ENCODE peak calls at places on chromosomes 5 and 9, in nine cellular contexts. L, H, C, I, O, K, Q, Z and E are unnamed samples.

GRCh38 chr9:68950689-68951088 is 63.2 kb downstream of the PRKACG start:
- DNase-seq in I (no peak), C (no peak), O (no peak), Q (no peak), H (no peak), K (no peak), L (no peak), Z (no peak), E (no peak)

GRCh38 chr5:37889612-37890317 is 49.9 kb upstream of the GDNF start:
- DNase-seq in L (no peak), I (no peak), K (peak), Z (no peak), H (no peak), O (no peak), C (peak), Q (no peak), E (no peak)

GRCh38 chr9:92455217-92455616 is 27.1 kb downstream of the ASPN start:
- DNase-seq in Q (no peak), H (peak), I (no peak), C (peak), K (no peak), O (no peak), L (no peak), Z (no peak), E (peak)

GRCh38 chr5:91378683-91379601 is 4.2 kb downstream of the ARRDC3 start:
- DNase-seq in I (no peak), H (no peak), L (no peak), Z (no peak), Q (no peak), O (no peak), C (peak), K (no peak), E (peak)

GRCh38 chr5:149030392-149030791 is 32.5 kb downstream of the SH3TC2 start:
- DNase-seq in C (peak), H (no peak), K (no peak), Z (no peak), L (no peak), Q (no peak), I (no peak), O (no peak), E (no peak)

GRCh38 chr9:26925609-26926008 is 21.4 kb downstream of the PLAA start:
- DNase-seq in O (no peak), Z (no peak), Q (no peak), C (no peak), I (no peak), H (no peak), L (no peak), K (no peak), E (no peak)

GRCh38 chr9:33677506-33677809 is 117.9 kb upstream of the PRSS3 start:
- DNase-seq in H (no peak), C (no peak), O (no peak), Z (no peak), Q (no peak), K (no peak), L (peak), I (no peak), E (no peak)

GRCh38 chr5:61000887-61001286 is 55.9 kb downstream of the NDUFAF2 start:
- DNase-seq in L (no peak), C (no peak), Z (no peak), I (no peak), K (no peak), H (no peak), Q (no peak), O (no peak), E (no peak)

GRCh38 chr9:128254855-128255759 is 20.7 kb downstream of the GOLGA2 start:
- DNase-seq in O (peak), L (no peak), C (peak), K (peak), I (peak), Z (peak), H (peak), Q (peak), E (peak)

GRCh38 chr9:34072868-34073590 is 24.3 kb upstream of the UBAP2 start:
- DNase-seq in Z (no peak), Q (no peak), K (no peak), C (peak), I (peak), O (no peak), H (no peak), L (peak), E (no peak)

GRCh38 chr5:136129445-136129844 is 3.2 kb upstream of the SMAD5 start:
- DNase-seq in K (no peak), Z (no peak), H (no peak), L (no peak), I (no peak), O (no peak), Q (no peak), C (no peak), E (no peak)

GRCh38 chr9:114521846-114522245 is 16.6 kb upstream of the WHRN start:
- DNase-seq in Z (no peak), O (no peak), H (no peak), C (no peak), K (no peak), Q (no peak), L (no peak), I (no peak), E (no peak)

GRCh38 chr9:91191443-91192378 is 170.0 kb downstream of the AUH start:
- DNase-seq in C (peak), H (no peak), O (no peak), K (no peak), Q (no peak), I (no peak), Z (no peak), L (no peak), E (no peak)

GRCh38 chr5:95715799-95716461 is 15.2 kb upstream of the RHOBTB3 start:
- DNase-seq in C (no peak), O (no peak), H (no peak), Q (no peak), K (no peak), L (no peak), Z (peak), I (no peak), E (no peak)

GRCh38 chr5:111013011-111013410 is 58.5 kb upstream of the TSLP start:
- DNase-seq in H (no peak), I (no peak), Z (no peak), C (no peak), O (no peak), K (no peak), Q (no peak), L (no peak), E (no peak)

GRCh38 chr5:158519433-158520025 is 580.2 kb downstream of the EBF1 start:
- DNase-seq in L (no peak), Z (no peak), C (no peak), H (no peak), Q (no peak), K (no peak), O (no peak), I (no peak), E (no peak)

GRCh38 chr5:89067362-89067761 is 184.4 kb upstream of the MEF2C start:
- DNase-seq in O (no peak), H (no peak), I (no peak), Q (no peak), Z (no peak), C (no peak), L (no peak), K (no peak), E (no peak)

GRCh38 chr9:133679466-133680051 is 43.4 kb downstream of the DBH start:
- DNase-seq in O (no peak), H (no peak), Q (no peak), L (no peak), Z (no peak), K (no peak), C (no peak), I (no peak), E (no peak)

GRCh38 chr5:32325067-32325466 is 12.3 kb upstream of the MTMR12 start:
- DNase-seq in K (no peak), L (no peak), C (peak), Z (peak), Q (no peak), H (no peak), I (peak), O (no peak), E (no peak)

GRCh38 chr9:70405808-70406445 is 8.5 kb downstream of the KLF9 start:
- DNase-seq in Z (no peak), K (no peak), I (no peak), L (no peak), Q (no peak), C (no peak), O (no peak), H (no peak), E (no peak)

GRCh38 chr5:106292654-106293053 is 1378.1 kb downstream of the EFNA5 start:
- DNase-seq in I (no peak), O (no peak), L (no peak), K (no peak), C (no peak), H (no peak), Z (no peak), Q (no peak), E (no peak)

GRCh38 chr9:6739218-6739617 is 18.6 kb upstream of the KDM4C start:
- DNase-seq in L (peak), I (no peak), C (peak), K (peak), O (no peak), Z (no peak), Q (no peak), H (no peak), E (peak)